ENCODE peak calls at places on chromosomes 12 and 14, in five cellular contexts. B, W, C, R and J are unnamed samples.

GRCh38 chr12:127926004-127926403 is 341.0 kb upstream of the TMEM132C start:
- DNase-seq in B (peak; percentile 44), W (peak; percentile 18), C (peak; percentile 50), R (peak; percentile 33), J (no peak)

GRCh38 chr12:64633940-64634337 is 23.6 kb downstream of the RASSF3 start:
- DNase-seq in B (no peak), W (peak; percentile 23), C (peak; percentile 84), R (no peak), J (no peak)

GRCh38 chr14:52900731-52901130 is 50.1 kb downstream of the FERMT2 start:
- DNase-seq in B (no peak), W (no peak), C (no peak), R (no peak), J (no peak)

GRCh38 chr12:130714091-130714590 is 2.0 kb downstream of the RIMBP2 start:
- DNase-seq in B (no peak), W (peak; percentile 54), C (no peak), R (no peak), J (no peak)

GRCh38 chr12:91406920-91407341 is 224.3 kb upstream of the DCN start:
- DNase-seq in B (no peak), W (peak; percentile 44), C (no peak), R (no peak), J (no peak)

GRCh38 chr12:28040251-28040650 is 67.7 kb upstream of the PTHLH start:
- DNase-seq in B (peak; percentile 58), W (no peak), C (no peak), R (no peak), J (no peak)

GRCh38 chr12:28446031-28446430 is 255.8 kb downstream of the CCDC91 start:
- DNase-seq in B (no peak), W (no peak), C (peak; percentile 30), R (no peak), J (peak; percentile 10)

GRCh38 chr12:122867701-122868461 is 28.0 kb downstream of the VPS37B start:
- DNase-seq in B (peak; percentile 67), W (no peak), C (no peak), R (no peak), J (no peak)

GRCh38 chr12:116319316-116319715 is 41.8 kb upstream of the MED13L start:
- DNase-seq in B (no peak), W (no peak), C (no peak), R (no peak), J (no peak)

GRCh38 chr12:25994252-25994651 is 35.8 kb downstream of the RASSF8 start:
- DNase-seq in B (no peak), W (no peak), C (peak; percentile 97), R (no peak), J (peak; percentile 92)

GRCh38 chr14:57732886-57733285 is 133.0 kb downstream of the SLC35F4 start:
- DNase-seq in B (no peak), W (peak; percentile 70), C (peak; percentile 4), R (no peak), J (no peak)

GRCh38 chr12:67483871-67484554 is 164.5 kb upstream of the DYRK2 start:
- DNase-seq in B (no peak), W (no peak), C (peak; percentile 34), R (no peak), J (no peak)

GRCh38 chr12:6538420-6539275 is 4.3 kb downstream of the GAPDH start:
- DNase-seq in B (no peak), W (peak; percentile 47), C (peak; percentile 63), R (no peak), J (no peak)

GRCh38 chr12:56029666-56030293 is 8.9 kb downstream of the IKZF4 start:
- DNase-seq in B (peak; percentile 76), W (peak; percentile 73), C (peak; percentile 76), R (peak; percentile 38), J (peak; percentile 38)

GRCh38 chr12:44117368-44117767 is 281.5 kb downstream of the TMEM117 start:
- DNase-seq in B (no peak), W (no peak), C (no peak), R (no peak), J (no peak)

GRCh38 chr12:56296207-56296785 is 3.8 kb downstream of the CS start:
- DNase-seq in B (no peak), W (no peak), C (no peak), R (no peak), J (no peak)

GRCh38 chr12:13339538-13339937 is 143.0 kb downstream of the EMP1 start:
- DNase-seq in B (no peak), W (no peak), C (peak; percentile 26), R (no peak), J (no peak)

GRCh38 chr14:97382616-97383226 is 585.5 kb downstream of the VRK1 start:
- DNase-seq in B (no peak), W (peak; percentile 36), C (no peak), R (no peak), J (no peak)

GRCh38 chr14:77039285-77040058 is 11.0 kb upstream of the IRF2BPL start:
- DNase-seq in B (no peak), W (peak; percentile 53), C (peak; percentile 69), R (no peak), J (no peak)

GRCh38 chr12:121668750-121669524 is 517 bp downstream of the MORN3 start:
- DNase-seq in B (peak; percentile 77), W (peak; percentile 71), C (peak; percentile 44), R (peak; percentile 79), J (no peak)

GRCh38 chr12:75889214-75889613 is 142.4 kb downstream of the PHLDA1 start:
- DNase-seq in B (no peak), W (no peak), C (peak; percentile 25), R (peak; percentile 13), J (no peak)

GRCh38 chr12:47071241-47071852 is 8.1 kb upstream of the PCED1B start:
- DNase-seq in B (no peak), W (peak; percentile 55), C (peak; percentile 21), R (no peak), J (no peak)

GRCh38 chr12:123085730-123086487 is 65.0 kb downstream of the PITPNM2 start:
- DNase-seq in B (no peak), W (peak; percentile 41), C (peak; percentile 58), R (no peak), J (no peak)

GRCh38 chr12:31118347-31118830 is 44.7 kb downstream of the DDX11 start:
- DNase-seq in B (peak; percentile 53), W (peak; percentile 63), C (peak; percentile 2), R (peak; percentile 52), J (no peak)

GRCh38 chr12:79317184-79317847 is 373.4 kb downstream of the PAWR start:
- DNase-seq in B (no peak), W (peak; percentile 96), C (no peak), R (no peak), J (no peak)

GRCh38 chr12:40254455-40255085 is 29.8 kb downstream of the LRRK2 start:
- DNase-seq in B (no peak), W (no peak), C (no peak), R (no peak), J (no peak)

GRCh38 chr14:105993814-105994213 is 467.4 kb downstream of the TMEM121 start:
- DNase-seq in B (no peak), W (no peak), C (no peak), R (no peak), J (no peak)

GRCh38 chr14:59268011-59268410 is 79.5 kb downstream of the DAAM1 start:
- DNase-seq in B (no peak), W (no peak), C (peak; percentile 48), R (no peak), J (no peak)

GRCh38 chr12:2161478-2161877 is 108.7 kb downstream of the CACNA1C start:
- DNase-seq in B (no peak), W (no peak), C (no peak), R (no peak), J (no peak)